ENCODE peak calls at places on chromosomes 1 and 21, in seven cellular contexts. W is AG10803, Q is fibroblast of the conjunctiva, Y is coronary artery, K is NCI-H1105, U is iPS-NIHi11, I is caudate nucleus. P is an unnamed sample.
A peak's percentile ranks its signal among the peaks of the same experiment; 100 is the strongest.

GRCh38 chr1:3170566-3171453 is 101.8 kb downstream of the PRDM16 start:
- DNase-seq in W (peak; percentile 23), Q (peak; percentile 6), Y (peak; percentile 93), K (peak; percentile 87), U (peak; percentile 75), I (no peak), P (no peak)

GRCh38 chr1:23544444-23545389 is 13.7 kb upstream of the E2F2 start:
- DNase-seq in W (peak; percentile 81), Q (peak; percentile 76), Y (peak; percentile 84), K (peak; percentile 76), U (peak; percentile 75), I (no peak), P (peak; percentile 85)

GRCh38 chr1:34885405-34886247 is 26.1 kb upstream of the SMIM12 start:
- DNase-seq in W (peak; percentile 6), Q (no peak), Y (peak; percentile 69), K (peak; percentile 72), U (peak; percentile 85), I (no peak), P (peak; percentile 88)

GRCh38 chr21:46538851-46539666 is 65.8 kb downstream of the S100B start:
- DNase-seq in W (no peak), Q (no peak), Y (peak; percentile 57), K (no peak), U (no peak), I (no peak), P (no peak)

GRCh38 chr1:31691951-31692350 is 11.9 kb downstream of the COL16A1 start:
- DNase-seq in W (no peak), Q (no peak), Y (no peak), K (no peak), U (no peak), I (no peak), P (no peak)

GRCh38 chr1:1758692-1759455 is 19.4 kb downstream of the NADK start:
- DNase-seq in W (no peak), Q (no peak), Y (no peak), K (no peak), U (peak; percentile 53), I (no peak), P (no peak)

GRCh38 chr1:30764939-30765582 is 7.5 kb upstream of the LAPTM5 start:
- DNase-seq in W (no peak), Q (no peak), Y (no peak), K (no peak), U (no peak), I (no peak), P (no peak)

GRCh38 chr1:111653695-111654094 is 34.1 kb downstream of the RAP1A start:
- DNase-seq in W (no peak), Q (no peak), Y (no peak), K (no peak), U (no peak), I (no peak), P (no peak)